ENCODE peak calls at places on chromosomes 1 and 21, in four cellular contexts. One of them, this sample, is unnamed.
A peak's percentile ranks its signal among the peaks of the same experiment; 100 is the strongest.

GRCh38 chr21:16592399-16592798 is 862.6 kb downstream of the USP25 start:
- DNase-seq in IMR-90: no peak
- DNase-seq in mesendoderm: no peak
- DNase-seq in neuronal stem cell: no peak
- DNase-seq in this sample: no peak

GRCh38 chr1:76955652-76956051 is 88.4 kb downstream of the ST6GALNAC5 start:
- DNase-seq in IMR-90: peak; percentile 13
- DNase-seq in mesendoderm: no peak
- DNase-seq in neuronal stem cell: no peak
- DNase-seq in this sample: no peak

GRCh38 chr1:20090641-20091040 is 20.6 kb downstream of the PLA2G5 start:
- DNase-seq in IMR-90: no peak
- DNase-seq in mesendoderm: no peak
- DNase-seq in neuronal stem cell: no peak
- DNase-seq in this sample: no peak

GRCh38 chr1:71593523-71593922 is 512.7 kb upstream of the ZRANB2 start:
- DNase-seq in IMR-90: peak; percentile 1
- DNase-seq in mesendoderm: peak; percentile 31
- DNase-seq in neuronal stem cell: no peak
- DNase-seq in this sample: no peak

GRCh38 chr1:22259581-22260282 is 116.8 kb upstream of the WNT4 start:
- DNase-seq in IMR-90: peak; percentile 32
- DNase-seq in mesendoderm: no peak
- DNase-seq in neuronal stem cell: no peak
- DNase-seq in this sample: no peak

GRCh38 chr1:161723459-161724149 is 2.3 kb downstream of the FCRLB start:
- DNase-seq in IMR-90: no peak
- DNase-seq in mesendoderm: no peak
- DNase-seq in neuronal stem cell: no peak
- DNase-seq in this sample: no peak

GRCh38 chr1:184755226-184756065 is 788 bp upstream of the EDEM3 start:
- DNase-seq in IMR-90: no peak
- DNase-seq in mesendoderm: no peak
- DNase-seq in neuronal stem cell: no peak
- DNase-seq in this sample: no peak

GRCh38 chr1:165069829-165070228 is 286.7 kb downstream of the LMX1A start:
- DNase-seq in IMR-90: no peak
- DNase-seq in mesendoderm: no peak
- DNase-seq in neuronal stem cell: no peak
- DNase-seq in this sample: no peak

GRCh38 chr1:30383131-30383793 is 340.1 kb downstream of the MATN1 start:
- DNase-seq in IMR-90: no peak
- DNase-seq in mesendoderm: no peak
- DNase-seq in neuronal stem cell: no peak
- DNase-seq in this sample: no peak

GRCh38 chr1:113118266-113118665 is 45.3 kb downstream of the LRIG2 start:
- DNase-seq in IMR-90: peak; percentile 33
- DNase-seq in mesendoderm: no peak
- DNase-seq in neuronal stem cell: no peak
- DNase-seq in this sample: no peak

GRCh38 chr1:210262167-210262896 is 29.7 kb downstream of the SERTAD4 start:
- DNase-seq in IMR-90: peak; percentile 60
- DNase-seq in mesendoderm: no peak
- DNase-seq in neuronal stem cell: no peak
- DNase-seq in this sample: no peak

GRCh38 chr1:230157409-230158390 is 90.7 kb downstream of the GALNT2 start:
- DNase-seq in IMR-90: no peak
- DNase-seq in mesendoderm: no peak
- DNase-seq in neuronal stem cell: no peak
- DNase-seq in this sample: peak; percentile 24

GRCh38 chr1:91383461-91383860 is 21.2 kb downstream of the HFM1 start:
- DNase-seq in IMR-90: peak; percentile 17
- DNase-seq in mesendoderm: no peak
- DNase-seq in neuronal stem cell: no peak
- DNase-seq in this sample: no peak

GRCh38 chr1:41847733-41848132 is 71.0 kb downstream of the HIVEP3 start:
- DNase-seq in IMR-90: no peak
- DNase-seq in mesendoderm: no peak
- DNase-seq in neuronal stem cell: no peak
- DNase-seq in this sample: no peak

GRCh38 chr1:160997323-160998038 is 23.5 kb downstream of the F11R start:
- DNase-seq in IMR-90: peak; percentile 64
- DNase-seq in mesendoderm: peak; percentile 92
- DNase-seq in neuronal stem cell: no peak
- DNase-seq in this sample: peak; percentile 73

GRCh38 chr1:232689714-232690113 is 59.8 kb upstream of the SIPA1L2 start:
- DNase-seq in IMR-90: no peak
- DNase-seq in mesendoderm: peak; percentile 23
- DNase-seq in neuronal stem cell: no peak
- DNase-seq in this sample: no peak

GRCh38 chr1:13797397-13797796 is 97.4 kb downstream of the PRDM2 start:
- DNase-seq in IMR-90: no peak
- DNase-seq in mesendoderm: no peak
- DNase-seq in neuronal stem cell: no peak
- DNase-seq in this sample: no peak

GRCh38 chr1:18965206-18966173 is 9.0 kb upstream of the IFFO2 start:
- DNase-seq in IMR-90: peak; percentile 59
- DNase-seq in mesendoderm: peak; percentile 99
- DNase-seq in neuronal stem cell: peak; percentile 59
- DNase-seq in this sample: peak; percentile 59

GRCh38 chr21:40049031-40049958 is 182.1 kb downstream of the PCP4 start:
- DNase-seq in IMR-90: peak; percentile 11
- DNase-seq in mesendoderm: no peak
- DNase-seq in neuronal stem cell: no peak
- DNase-seq in this sample: no peak

GRCh38 chr1:7630378-7630777 is 140.7 kb upstream of the VAMP3 start:
- DNase-seq in IMR-90: no peak
- DNase-seq in mesendoderm: no peak
- DNase-seq in neuronal stem cell: no peak
- DNase-seq in this sample: no peak

GRCh38 chr21:41362605-41363369 is 960 bp downstream of the MX2 start:
- DNase-seq in IMR-90: no peak
- DNase-seq in mesendoderm: no peak
- DNase-seq in neuronal stem cell: no peak
- DNase-seq in this sample: no peak

GRCh38 chr1:244054924-244055263 is 3.8 kb downstream of the ZBTB18 start:
- DNase-seq in IMR-90: no peak
- DNase-seq in mesendoderm: no peak
- DNase-seq in neuronal stem cell: no peak
- DNase-seq in this sample: no peak

GRCh38 chr1:172821609-172822274 is 162.8 kb downstream of the FASLG start:
- DNase-seq in IMR-90: peak; percentile 80
- DNase-seq in mesendoderm: no peak
- DNase-seq in neuronal stem cell: no peak
- DNase-seq in this sample: no peak

GRCh38 chr1:107139833-107140702 is 771 bp upstream of the NTNG1 start:
- DNase-seq in IMR-90: peak; percentile 36
- DNase-seq in mesendoderm: peak; percentile 95
- DNase-seq in neuronal stem cell: peak; percentile 21
- DNase-seq in this sample: peak; percentile 74

GRCh38 chr1:13543927-13544556 is 30.2 kb upstream of the LRRC38 start:
- DNase-seq in IMR-90: no peak
- DNase-seq in mesendoderm: peak; percentile 30
- DNase-seq in neuronal stem cell: peak; percentile 11
- DNase-seq in this sample: no peak

GRCh38 chr1:61157420-61157987 is 75.1 kb downstream of the NFIA start:
- DNase-seq in IMR-90: peak; percentile 66
- DNase-seq in mesendoderm: no peak
- DNase-seq in neuronal stem cell: no peak
- DNase-seq in this sample: no peak

GRCh38 chr1:75203415-75204277 is 69.5 kb downstream of the LHX8 start:
- DNase-seq in IMR-90: peak; percentile 47
- DNase-seq in mesendoderm: peak; percentile 72
- DNase-seq in neuronal stem cell: peak; percentile 50
- DNase-seq in this sample: no peak

GRCh38 chr1:61284226-61284854 is 202.0 kb downstream of the NFIA start:
- DNase-seq in IMR-90: no peak
- DNase-seq in mesendoderm: peak; percentile 72
- DNase-seq in neuronal stem cell: peak; percentile 56
- DNase-seq in this sample: no peak

GRCh38 chr1:151606384-151606783 is 5.5 kb upstream of the SNX27 start:
- DNase-seq in IMR-90: peak; percentile 48
- DNase-seq in mesendoderm: peak; percentile 72
- DNase-seq in neuronal stem cell: no peak
- DNase-seq in this sample: no peak

GRCh38 chr1:235331391-235331790 is 3.0 kb downstream of the GGPS1 start:
- DNase-seq in IMR-90: no peak
- DNase-seq in mesendoderm: no peak
- DNase-seq in neuronal stem cell: no peak
- DNase-seq in this sample: no peak

GRCh38 chr1:21909286-21909759 is 27.8 kb downstream of the HSPG2 start:
- DNase-seq in IMR-90: peak; percentile 50
- DNase-seq in mesendoderm: no peak
- DNase-seq in neuronal stem cell: no peak
- DNase-seq in this sample: no peak

GRCh38 chr1:71047635-71048607 is at the start of gene PTGER3:
- DNase-seq in IMR-90: no peak
- DNase-seq in mesendoderm: peak; percentile 54
- DNase-seq in neuronal stem cell: peak; percentile 55
- DNase-seq in this sample: peak; percentile 75

GRCh38 chr1:235266967-235267366 is 61.0 kb downstream of the ARID4B start:
- DNase-seq in IMR-90: no peak
- DNase-seq in mesendoderm: no peak
- DNase-seq in neuronal stem cell: no peak
- DNase-seq in this sample: no peak

GRCh38 chr1:233695901-233696300 is 82.0 kb downstream of the KCNK1 start:
- DNase-seq in IMR-90: no peak
- DNase-seq in mesendoderm: no peak
- DNase-seq in neuronal stem cell: no peak
- DNase-seq in this sample: no peak

GRCh38 chr1:6002714-6003501 is 10.7 kb upstream of the NPHP4 start:
- DNase-seq in IMR-90: no peak
- DNase-seq in mesendoderm: no peak
- DNase-seq in neuronal stem cell: no peak
- DNase-seq in this sample: no peak

GRCh38 chr1:212310383-212310782 is 25.2 kb downstream of the PPP2R5A start:
- DNase-seq in IMR-90: no peak
- DNase-seq in mesendoderm: no peak
- DNase-seq in neuronal stem cell: no peak
- DNase-seq in this sample: no peak

GRCh38 chr1:200290010-200290685 is 119.7 kb downstream of the ZNF281 start:
- DNase-seq in IMR-90: no peak
- DNase-seq in mesendoderm: peak; percentile 94
- DNase-seq in neuronal stem cell: no peak
- DNase-seq in this sample: peak; percentile 71

GRCh38 chr1:205568135-205568468 is 63.6 kb downstream of the CDK18 start:
- DNase-seq in IMR-90: no peak
- DNase-seq in mesendoderm: no peak
- DNase-seq in neuronal stem cell: no peak
- DNase-seq in this sample: no peak

GRCh38 chr1:116478621-116479020 is 92.2 kb downstream of the CD58 start:
- DNase-seq in IMR-90: no peak
- DNase-seq in mesendoderm: peak; percentile 42
- DNase-seq in neuronal stem cell: no peak
- DNase-seq in this sample: no peak
- H3K4me1 ChIP-seq in IMR-90: no peaks in the 10 kb centered on the region
- H3K4me1 ChIP-seq in mesendoderm: peaks cover 4% of the 10 kb centered on the region
- H3K4me1 ChIP-seq in neuronal stem cell: peaks cover 4% of the 10 kb centered on the region
- H3K4me1 ChIP-seq in this sample: no peaks in the 10 kb centered on the region

GRCh38 chr1:169924829-169925228 is 31.1 kb upstream of the SCYL3 start:
- DNase-seq in IMR-90: no peak
- DNase-seq in mesendoderm: no peak
- DNase-seq in neuronal stem cell: no peak
- DNase-seq in this sample: no peak
- H2BK5ac ChIP-seq in IMR-90: no peak overlapping the region
- H2BK5ac ChIP-seq in mesendoderm: no peak overlapping the region
- H2BK5ac ChIP-seq in neuronal stem cell: no peak overlapping the region
- H2BK5ac ChIP-seq in this sample: no peak overlapping the region

DNA sequence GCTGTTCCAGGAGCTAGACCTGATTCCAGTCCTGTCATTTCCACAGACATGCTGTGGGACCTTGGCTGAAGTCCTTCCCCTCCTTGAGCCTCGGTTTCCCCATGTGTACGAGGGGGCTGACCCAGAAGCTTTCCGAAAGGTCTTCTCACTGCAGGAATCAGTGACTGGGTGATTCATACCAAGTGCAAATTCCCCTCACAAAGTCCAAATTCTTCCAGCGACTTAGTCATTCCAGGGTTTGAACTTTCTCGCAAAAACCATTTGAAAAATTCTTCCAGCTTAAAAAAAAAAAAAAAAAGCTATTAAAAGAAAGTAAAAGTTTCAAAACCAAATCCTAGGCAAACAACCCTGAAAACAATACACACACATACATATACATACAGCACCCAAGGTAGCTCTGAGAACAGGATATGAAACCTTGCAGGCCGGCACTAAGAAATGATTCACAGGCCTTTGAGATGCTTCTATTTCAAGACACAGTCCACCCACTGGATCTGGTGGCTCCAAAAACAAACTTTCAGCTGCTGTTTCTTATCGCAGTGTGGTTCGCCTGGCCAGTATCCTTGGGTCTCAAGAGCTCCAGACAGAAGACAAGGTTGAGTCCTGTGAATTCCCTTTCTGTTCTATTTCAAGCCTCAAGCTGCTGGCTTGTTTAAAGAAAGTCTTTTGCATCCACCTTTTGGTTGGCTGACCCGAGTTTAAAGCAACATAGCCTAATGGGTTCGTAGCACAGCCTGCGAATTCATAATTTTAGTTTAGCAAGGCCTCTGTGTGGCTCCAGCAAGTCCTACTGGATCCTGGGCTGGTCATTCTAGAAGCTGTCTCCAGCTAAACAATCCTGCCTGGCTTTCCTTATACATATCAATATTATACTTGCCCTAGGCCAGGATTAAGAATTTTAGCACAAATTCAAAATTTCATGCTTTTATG is 18.0 kb upstream of the ID3 start:
- DNase-seq in IMR-90: peak; percentile 95
- DNase-seq in mesendoderm: no peak
- DNase-seq in neuronal stem cell: no peak
- DNase-seq in this sample: no peak
- H2AK5ac ChIP-seq in IMR-90: peak overlapping the region; percentile 97
- H2AK5ac ChIP-seq in mesendoderm: no peak overlapping the region
- H2AK5ac ChIP-seq in neuronal stem cell: no peak overlapping the region
- H2AK5ac ChIP-seq in this sample: no peak overlapping the region

GRCh38 chr1:56856186-56856585 is 1.6 kb downstream of the C8A start:
- DNase-seq in IMR-90: no peak
- DNase-seq in mesendoderm: no peak
- DNase-seq in neuronal stem cell: no peak
- DNase-seq in this sample: no peak
- H3K4me1 ChIP-seq in IMR-90: no peaks in the 10 kb centered on the region
- H3K4me1 ChIP-seq in mesendoderm: no peaks in the 10 kb centered on the region
- H3K4me1 ChIP-seq in neuronal stem cell: no peaks in the 10 kb centered on the region
- H3K4me1 ChIP-seq in this sample: no peaks in the 10 kb centered on the region

GRCh38 chr1:81681104-81681503 is 119.6 kb upstream of the ADGRL2 start:
- DNase-seq in IMR-90: no peak
- DNase-seq in mesendoderm: peak; percentile 23
- DNase-seq in neuronal stem cell: no peak
- DNase-seq in this sample: no peak
- H2BK5ac ChIP-seq in IMR-90: no peak overlapping the region
- H2BK5ac ChIP-seq in mesendoderm: peak overlapping the region; percentile 21
- H2BK5ac ChIP-seq in neuronal stem cell: no peak overlapping the region
- H2BK5ac ChIP-seq in this sample: no peak overlapping the region